ENCODE peak calls at places on chromosomes 13 and 19, in six cellular contexts. D is breast epithelium, H is lower leg skin, Q is esophagus muscularis mucosa, L is uterus, F is Peyer's patch. J is an unnamed sample.

GRCh38 chr13:42170029-42170428 is 101.9 kb upstream of the AKAP11 start:
- DNase-seq in D (no peak), H (no peak), Q (no peak), L (no peak), F (no peak), J (no peak)

GRCh38 chr13:95106562-95106961 is 194.7 kb downstream of the ABCC4 start:
- DNase-seq in D (no peak), H (no peak), Q (no peak), L (no peak), F (no peak), J (no peak)

GRCh38 chr13:46844431-46844830 is 47.5 kb upstream of the ESD start:
- DNase-seq in D (no peak), H (no peak), Q (no peak), L (no peak), F (no peak), J (no peak)

GRCh38 chr13:66994097-66994496 is 236.0 kb downstream of the PCDH9 start:
- DNase-seq in D (peak; percentile 64), H (no peak), Q (no peak), L (no peak), F (peak; percentile 43), J (peak; percentile 29)

GRCh38 chr13:73101608-73102007 is 42.8 kb downstream of the KLF5 start:
- DNase-seq in D (no peak), H (no peak), Q (no peak), L (no peak), F (no peak), J (no peak)

GRCh38 chr13:49777746-49778614 is 14.5 kb downstream of the KPNA3 start:
- DNase-seq in D (no peak), H (no peak), Q (no peak), L (no peak), F (no peak), J (no peak)

GRCh38 chr13:51793570-51794273 is 10.2 kb downstream of the DHRS12 start:
- DNase-seq in D (no peak), H (no peak), Q (no peak), L (no peak), F (no peak), J (peak; percentile 21)

GRCh38 chr19:29232315-29232852 is 19.4 kb upstream of the UQCRFS1 start:
- DNase-seq in D (no peak), H (no peak), Q (peak; percentile 77), L (no peak), F (no peak), J (no peak)

GRCh38 chr19:40588926-40589569 is 12.1 kb upstream of the LTBP4 start:
- DNase-seq in D (no peak), H (no peak), Q (no peak), L (no peak), F (no peak), J (no peak)
- TF ChIP-seq POLR2A in D (no peak), H (no peak), Q (no peak), L (no peak), F (no peak), J (no peak)

GRCh38 chr13:99498304-99499161 is 2.7 kb upstream of the TM9SF2 start:
- DNase-seq in D (peak; percentile 98), H (peak; percentile 97), Q (peak; percentile 99), L (peak; percentile 97), F (peak; percentile 99), J (peak; percentile 98)
- TF ChIP-seq POLR2A in D (no peak), H (no peak), Q (peak; percentile 29), L (peak; percentile 58), F (peak; percentile 84), J (peak; percentile 49)

DNA sequence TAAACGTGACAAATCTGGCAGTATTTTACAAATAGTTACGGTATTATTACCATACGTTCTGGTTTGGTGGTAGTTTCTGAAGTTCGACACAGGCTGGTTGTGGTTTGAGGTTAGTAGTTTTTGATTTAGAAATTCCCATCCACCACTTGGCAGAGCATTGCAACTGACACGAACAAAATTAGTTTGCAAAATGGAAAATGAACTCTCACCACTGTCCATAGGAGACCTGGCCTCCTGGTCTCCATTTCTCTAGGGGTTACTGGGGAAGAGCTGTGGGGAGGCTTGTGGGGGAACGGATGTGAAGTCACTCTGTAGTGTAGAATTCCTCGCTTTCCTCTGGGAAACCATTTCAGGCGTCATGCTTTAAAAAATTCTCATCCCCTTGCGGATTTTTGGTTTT is 321.5 kb upstream of the MAB21L1 start:
- DNase-seq in D (no peak), H (no peak), Q (no peak), L (no peak), F (no peak), J (no peak)
- TF ChIP-seq POLR2A in D (no peak), H (no peak), Q (no peak), L (no peak), F (no peak), J (no peak)

GRCh38 chr19:38437295-38437694 is 3.8 kb downstream of the RYR1 start:
- DNase-seq in D (no peak), H (no peak), Q (no peak), L (no peak), F (no peak), J (no peak)

GRCh38 chr19:38433268-38433733 is at the start of gene RYR1:
- DNase-seq in D (peak; percentile 53), H (peak; percentile 31), Q (no peak), L (no peak), F (no peak), J (no peak)

GRCh38 chr19:38437917-38438316 is 4.4 kb downstream of the RYR1 start:
- DNase-seq in D (no peak), H (no peak), Q (no peak), L (no peak), F (no peak), J (no peak)

GRCh38 chr19:38430931-38431330 is 2.6 kb upstream of the RYR1 start:
- DNase-seq in D (no peak), H (no peak), Q (no peak), L (no peak), F (no peak), J (no peak)

DNA sequence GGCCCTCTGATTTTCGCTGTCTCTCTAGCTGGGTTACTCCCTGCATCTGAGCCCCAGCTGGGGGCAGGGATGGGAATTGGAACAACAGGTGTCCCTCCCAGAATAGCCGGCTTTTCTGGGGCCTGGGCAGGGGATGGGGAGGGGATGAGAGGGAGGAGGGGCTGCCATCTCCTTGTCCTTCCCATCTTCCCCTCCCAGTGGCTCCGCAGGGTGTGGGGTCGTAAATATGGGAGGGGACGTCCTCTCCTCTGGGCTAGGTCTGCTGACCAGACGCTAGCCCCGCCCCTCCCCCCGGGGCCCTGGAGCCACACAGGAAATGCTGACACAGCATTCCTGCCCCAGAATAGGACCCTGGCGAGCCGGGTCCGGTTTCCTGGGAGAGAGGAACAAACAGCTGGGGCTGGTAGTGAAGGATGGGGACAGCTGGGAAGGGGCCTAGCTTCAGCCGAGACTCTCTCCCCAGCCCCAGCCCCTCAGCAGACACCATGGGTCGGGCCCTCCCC is 1.1 kb downstream of the RYR1 start:
- DNase-seq in D (no peak), H (no peak), Q (no peak), L (no peak), F (no peak), J (no peak)
- TF ChIP-seq POLR2A in D (no peak), H (no peak), Q (peak; percentile 6), L (no peak), F (no peak), J (no peak)

GRCh38 chr19:50835785-50836542 is 2.6 kb upstream of the KLK15 start:
- DNase-seq in D (peak; percentile 35), H (no peak), Q (no peak), L (peak; percentile 29), F (peak; percentile 91), J (peak; percentile 98)
- TF ChIP-seq POLR2A in D (no peak), H (no peak), Q (no peak), L (peak; percentile 69), F (peak; percentile 73), J (peak; percentile 90)

DNA sequence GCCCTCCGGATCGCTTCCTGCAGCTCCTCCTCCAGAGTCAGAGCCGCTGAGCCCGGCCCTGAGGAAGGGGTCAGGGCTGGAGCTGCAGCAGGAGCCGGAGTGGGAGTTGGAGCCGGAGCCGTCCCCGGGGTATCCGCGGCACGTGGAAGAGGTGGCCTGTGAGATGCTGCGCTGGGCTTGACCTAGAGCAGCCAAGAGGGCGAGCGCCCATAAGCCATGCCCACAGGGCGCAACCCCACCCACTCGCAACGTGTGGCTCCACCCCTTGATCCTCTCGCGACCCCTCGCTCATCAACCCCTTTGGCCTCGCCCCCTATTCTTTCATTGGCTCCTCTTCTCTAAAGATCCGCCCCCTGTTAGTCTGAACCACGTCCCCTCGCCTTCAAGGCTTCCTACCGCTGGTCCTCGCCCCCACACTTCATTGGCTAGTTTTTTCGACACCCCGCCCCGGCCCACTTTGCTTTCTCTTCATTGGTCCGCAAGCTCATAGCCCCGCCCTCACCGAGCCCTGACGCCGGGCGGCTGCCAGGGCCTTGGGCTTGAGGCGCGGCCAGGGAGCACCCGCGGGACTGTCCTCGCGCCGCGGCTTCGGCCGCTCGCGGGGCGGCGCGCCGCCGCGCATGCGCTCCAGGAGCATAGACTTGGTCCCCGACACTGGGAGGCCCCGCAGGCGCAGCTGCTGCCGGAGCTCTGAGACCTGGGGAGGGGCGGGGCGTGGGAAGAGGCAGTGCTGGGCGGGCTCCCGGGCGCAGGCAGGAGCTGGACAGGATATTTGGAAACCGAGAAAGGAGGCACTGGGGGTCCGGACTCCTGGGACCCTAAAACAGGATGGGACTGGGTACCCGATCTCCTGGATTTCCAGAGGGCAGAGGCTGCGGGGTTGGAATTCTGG is 5.4 kb downstream of the MAMSTR start:
- DNase-seq in D (peak; percentile 99), H (peak; percentile 98), Q (peak; percentile 100), L (peak; percentile 100), F (peak; percentile 100), J (peak; percentile 93)
- TF ChIP-seq POLR2A in D (no peak), H (no peak), Q (no peak), L (peak; percentile 62), F (peak; percentile 92), J (peak; percentile 44)

GRCh38 chr19:48613024-48613851 is 1.6 kb downstream of the FAM83E start:
- DNase-seq in D (no peak), H (no peak), Q (no peak), L (no peak), F (peak; percentile 86), J (no peak)
- TF ChIP-seq POLR2A in D (no peak), H (no peak), Q (no peak), L (no peak), F (peak; percentile 78), J (no peak)

J was measured in H54.